ENCODE peak calls at places on chromosomes 3 and 15, in nine cellular contexts. A, V, L, J, P, M, X, G and O are unnamed samples.

GRCh38 chr3:15331072-15331605 is 1.2 kb downstream of the SH3BP5 start:
- DNase-seq in A (no peak), V (no peak), L (no peak), J (no peak), P (no peak), M (no peak), X (no peak), G (no peak), O (no peak)

GRCh38 chr15:78004919-78005634 is 72.4 kb downstream of the TBC1D2B start:
- DNase-seq in A (no peak), V (peak; percentile 86), L (no peak), J (no peak), P (no peak), M (peak; percentile 61), X (no peak), G (no peak), O (peak; percentile 89)

GRCh38 chr3:4977889-4978258 is 1.4 kb upstream of the BHLHE40 start:
- DNase-seq in A (no peak), V (no peak), L (no peak), J (peak; percentile 67), P (no peak), M (no peak), X (no peak), G (no peak), O (no peak)

GRCh38 chr15:20351448-20351961 is 190.1 kb downstream of the GOLGA6L6 start:
- DNase-seq in A (peak; percentile 34), V (no peak), L (no peak), J (no peak), P (no peak), M (no peak), X (no peak), G (no peak), O (peak; percentile 36)

GRCh38 chr3:168162172-168162571 is 66.4 kb upstream of the GOLIM4 start:
- DNase-seq in A (no peak), V (no peak), L (no peak), J (no peak), P (no peak), M (no peak), X (no peak), G (no peak), O (no peak)

GRCh38 chr15:63401078-63401477 is 19.4 kb upstream of the CA12 start:
- DNase-seq in A (no peak), V (no peak), L (no peak), J (no peak), P (no peak), M (no peak), X (no peak), G (peak; percentile 49), O (no peak)

GRCh38 chr3:123522666-123523412 is 62.0 kb downstream of the HACD2 start:
- DNase-seq in A (no peak), V (no peak), L (no peak), J (no peak), P (no peak), M (peak; percentile 12), X (no peak), G (no peak), O (peak; percentile 52)

GRCh38 chr15:48592221-48592731 is 53.2 kb downstream of the FBN1 start:
- DNase-seq in A (no peak), V (no peak), L (no peak), J (peak; percentile 4), P (no peak), M (no peak), X (no peak), G (no peak), O (no peak)

GRCh38 chr3:12483364-12483763 is 916 bp upstream of the TSEN2 start:
- DNase-seq in A (no peak), V (peak; percentile 17), L (no peak), J (no peak), P (no peak), M (no peak), X (no peak), G (no peak), O (peak; percentile 43)

GRCh38 chr3:81891496-81891895 is 130.1 kb upstream of the GBE1 start:
- DNase-seq in A (no peak), V (no peak), L (no peak), J (no peak), P (no peak), M (no peak), X (no peak), G (no peak), O (no peak)

GRCh38 chr3:180382781-180383180 is 219.2 kb upstream of the TTC14 start:
- DNase-seq in A (no peak), V (no peak), L (no peak), J (no peak), P (no peak), M (no peak), X (no peak), G (no peak), O (no peak)

GRCh38 chr3:14451844-14452533 is 49.6 kb downstream of the SLC6A6 start:
- DNase-seq in A (no peak), V (peak; percentile 68), L (peak; percentile 20), J (no peak), P (no peak), M (no peak), X (no peak), G (no peak), O (peak; percentile 47)

GRCh38 chr3:57855943-57856342 is 99.8 kb downstream of the SLMAP start:
- DNase-seq in A (no peak), V (no peak), L (no peak), J (no peak), P (no peak), M (no peak), X (no peak), G (no peak), O (no peak)

GRCh38 chr3:52121813-52122212 is 32.4 kb downstream of the POC1A start:
- DNase-seq in A (no peak), V (peak; percentile 48), L (no peak), J (no peak), P (no peak), M (no peak), X (peak; percentile 22), G (no peak), O (no peak)

GRCh38 chr3:37996785-37997301 is 6.3 kb downstream of the VILL start:
- DNase-seq in A (peak; percentile 43), V (no peak), L (peak; percentile 62), J (peak; percentile 85), P (peak; percentile 87), M (peak; percentile 37), X (peak; percentile 90), G (peak; percentile 86), O (peak; percentile 80)

GRCh38 chr15:78343431-78343830 is 3.3 kb downstream of the CRABP1 start:
- DNase-seq in A (no peak), V (no peak), L (no peak), J (no peak), P (no peak), M (no peak), X (no peak), G (no peak), O (no peak)